ENCODE peak calls at places on chromosomes 3 and 15, in six cellular contexts. B is neuronal stem cell, L is H9, Y is mesenchymal stem cell, M is H1, F is trophoblast cell. A is an unnamed sample.

GRCh38 chr3:4772171-4772804 is 206.9 kb upstream of the BHLHE40 start:
- DNase-seq in B (no peak), L (no peak), Y (peak), M (no peak), F (no peak), A (peak)

GRCh38 chr3:1404270-1404669 is 311.4 kb downstream of the CNTN6 start:
- DNase-seq in B (peak), L (peak), Y (peak), M (peak), F (peak), A (no peak)

GRCh38 chr15:33837294-33837693 is 131.0 kb upstream of the CHRM5 start:
- DNase-seq in B (no peak), L (no peak), Y (no peak), M (no peak), F (no peak), A (no peak)

GRCh38 chr15:90646662-90647305 is 70.4 kb upstream of the BLM start:
- DNase-seq in B (no peak), L (no peak), Y (no peak), M (no peak), F (no peak), A (no peak)

GRCh38 chr15:80153900-80154299 is 1.1 kb downstream of the FAH start:
- DNase-seq in B (no peak), L (no peak), Y (peak), M (no peak), F (no peak), A (peak)

GRCh38 chr3:29354894-29355293 is 74.0 kb downstream of the RBMS3 start:
- DNase-seq in B (no peak), L (no peak), Y (no peak), M (no peak), F (no peak), A (no peak)

GRCh38 chr3:158105124-158105709 is 1.0 kb downstream of the SHOX2 start:
- DNase-seq in B (no peak), L (peak), Y (peak), M (no peak), F (peak), A (no peak)

GRCh38 chr3:18438586-18438985 is 13.4 kb upstream of the SATB1 start:
- DNase-seq in B (no peak), L (no peak), Y (no peak), M (no peak), F (no peak), A (no peak)

GRCh38 chr3:72938471-72939265 is 50.8 kb downstream of the GXYLT2 start:
- DNase-seq in B (peak), L (no peak), Y (peak), M (no peak), F (peak), A (peak)

GRCh38 chr3:191961036-191961435 is 500.1 kb downstream of the PYDC2 start:
- DNase-seq in B (no peak), L (no peak), Y (peak), M (no peak), F (no peak), A (no peak)

GRCh38 chr3:50817756-50818518 is 143.2 kb downstream of the DOCK3 start:
- DNase-seq in B (no peak), L (peak), Y (no peak), M (peak), F (peak), A (no peak)

GRCh38 chr3:87333393-87333892 is 57.1 kb upstream of the POU1F1 start:
- DNase-seq in B (no peak), L (no peak), Y (peak), M (no peak), F (no peak), A (peak)

GRCh38 chr3:159839561-159840379 is 148.9 kb upstream of the IL12A start:
- DNase-seq in B (peak), L (peak), Y (peak), M (peak), F (no peak), A (no peak)

GRCh38 chr3:27596920-27597319 is 112.7 kb upstream of the SLC4A7 start:
- DNase-seq in B (no peak), L (no peak), Y (peak), M (no peak), F (peak), A (peak)

GRCh38 chr3:16658004-16658932 is 53.0 kb upstream of the DAZL start:
- DNase-seq in B (peak), L (peak), Y (no peak), M (no peak), F (peak), A (no peak)

GRCh38 chr3:121998030-121998580 is 23.9 kb downstream of the ILDR1 start:
- DNase-seq in B (no peak), L (no peak), Y (peak), M (no peak), F (no peak), A (peak)

GRCh38 chr15:56076651-56077050 is 83.2 kb upstream of the NEDD4 start:
- DNase-seq in B (no peak), L (no peak), Y (no peak), M (no peak), F (no peak), A (no peak)

GRCh38 chr15:59199775-59200465 is 6.7 kb upstream of the LDHAL6B start:
- DNase-seq in B (no peak), L (no peak), Y (peak), M (no peak), F (peak), A (peak)

GRCh38 chr3:170907519-170908234 is 760 bp downstream of the EIF5A2 start:
- DNase-seq in B (no peak), L (no peak), Y (peak), M (no peak), F (no peak), A (peak)
- H4K91ac ChIP-seq in B (no peak), L (no peak), Y (no peak), M (no peak), F (no peak), A (no peak)

DNA sequence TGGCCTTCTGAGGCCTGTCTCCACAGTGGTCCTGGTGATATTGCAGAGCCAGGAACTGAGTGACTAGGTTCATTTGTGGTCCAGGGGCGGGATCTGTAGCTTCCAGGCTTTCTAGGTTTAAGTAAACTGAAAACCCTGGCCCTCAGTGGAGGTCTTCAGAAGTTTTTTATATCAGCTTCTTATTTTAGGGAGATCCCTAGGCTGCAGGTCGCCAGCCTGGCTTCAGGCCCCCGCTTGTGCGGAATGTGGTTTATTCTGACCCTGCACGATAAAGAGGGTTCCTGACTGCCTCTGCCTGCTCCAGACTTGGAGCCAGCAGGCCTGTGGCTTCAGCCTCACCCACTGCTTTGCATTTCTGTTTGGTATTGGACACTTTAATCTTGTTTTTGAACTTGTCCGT is 133.9 kb upstream of the PLXNA1 start:
- DNase-seq in B (no peak), L (peak), Y (no peak), M (no peak), F (no peak), A (no peak)
- H3K18ac ChIP-seq in B (peak), L (no peak), Y (no peak), M (no peak), F (no peak), A (no peak)

GRCh38 chr3:129038121-129038855 is 22.3 kb upstream of the GP9 start:
- DNase-seq in B (no peak), L (no peak), Y (no peak), M (no peak), F (no peak), A (no peak)
- H3K23ac ChIP-seq in B (peak), L (no peak), Y (no peak), M (no peak), F (no peak), A (no peak)

DNA sequence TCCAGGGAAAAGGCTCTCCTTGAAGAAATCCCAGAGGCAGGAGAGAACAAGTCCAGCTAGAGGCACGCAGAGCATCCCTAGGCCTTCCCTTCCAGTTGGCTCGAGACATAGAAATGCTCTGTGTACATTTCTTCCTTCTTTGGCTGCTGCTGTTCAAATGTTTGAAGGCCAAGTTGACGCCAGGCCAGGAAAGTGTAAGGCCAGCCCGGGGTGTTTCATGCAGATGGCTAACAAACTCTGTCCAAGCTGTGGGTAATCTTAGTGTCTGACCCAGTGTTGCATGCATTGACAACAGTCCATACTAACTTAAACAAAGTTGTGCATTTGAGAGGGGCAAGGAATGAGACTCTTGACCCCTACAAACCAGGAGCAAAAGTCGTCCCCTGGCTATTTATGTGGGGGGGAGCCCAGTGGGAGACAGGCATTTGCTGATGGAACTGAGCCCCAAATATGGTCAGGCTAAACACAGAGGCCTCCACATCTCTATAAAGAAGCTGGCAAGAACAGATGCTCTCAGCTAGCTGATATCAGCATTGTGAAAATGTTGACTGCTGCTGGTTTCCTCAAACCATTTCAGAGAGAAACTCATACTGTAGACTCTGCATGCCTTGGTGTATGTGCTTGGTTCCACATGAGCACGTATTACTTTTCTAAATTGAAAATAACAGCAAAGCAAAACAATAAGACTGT is 139.5 kb downstream of the ADAMTS9 start:
- DNase-seq in B (no peak), L (no peak), Y (peak), M (no peak), F (no peak), A (peak)
- H4K91ac ChIP-seq in B (no peak), L (no peak), Y (no peak), M (no peak), F (no peak), A (peak)

A was measured in IMR-90.